ENCODE peak calls at places on chromosomes 5 and 9, in ten cellular contexts. I, L, E, U, K, Q, C, Z, S and T are unnamed samples.

GRCh38 chr5:21184566-21184965 is 1196.6 kb upstream of the CDH18 start:
- DNase-seq in S (no peak), E (no peak), K (no peak), Z (no peak), I (no peak), Q (no peak), C (no peak), U (no peak), L (no peak), T (no peak)

GRCh38 chr9:130444565-130445221 is at the start of gene ASS1:
- DNase-seq in E (peak; percentile 83), U (peak; percentile 82), Q (peak; percentile 54), C (no peak), L (no peak), I (peak; percentile 21), K (peak; percentile 87), S (peak; percentile 23), Z (no peak), T (peak; percentile 37)

GRCh38 chr5:9015250-9015936 is 530.5 kb downstream of the SEMA5A start:
- DNase-seq in Z (peak; percentile 36), I (no peak), S (peak; percentile 40), E (no peak), L (peak; percentile 28), Q (no peak), C (no peak), U (no peak), K (no peak), T (peak; percentile 88)

GRCh38 chr9:99859395-99859980 is 37.8 kb downstream of the NR4A3 start:
- DNase-seq in S (no peak), E (no peak), Z (no peak), C (no peak), L (no peak), I (no peak), K (peak; percentile 85), Q (no peak), U (no peak), T (no peak)

GRCh38 chr9:71758785-71759184 is 9.5 kb downstream of the CEMIP2 start:
- DNase-seq in S (no peak), C (no peak), I (no peak), Q (no peak), U (no peak), L (peak; percentile 55), E (no peak), K (no peak), Z (no peak), T (peak; percentile 63)

GRCh38 chr5:17411436-17411835 is 86.6 kb upstream of the TAF11L2 start:
- DNase-seq in Q (no peak), L (peak; percentile 53), Z (peak; percentile 33), E (no peak), S (peak; percentile 55), U (no peak), I (no peak), C (no peak), K (no peak), T (peak; percentile 87)

GRCh38 chr9:35277649-35278359 is 116.0 kb downstream of the UNC13B start:
- DNase-seq in E (no peak), C (no peak), I (peak; percentile 33), U (no peak), Z (peak; percentile 46), Q (no peak), K (no peak), S (peak; percentile 89), L (no peak), T (peak; percentile 86)

GRCh38 chr9:93436655-93437407 is 14.7 kb upstream of the FAM120A start:
- DNase-seq in C (no peak), E (no peak), Q (no peak), K (peak; percentile 49), Z (no peak), U (no peak), L (no peak), S (no peak), I (no peak), T (no peak)

GRCh38 chr5:56913766-56914165 is 4.4 kb downstream of the SETD9 start:
- DNase-seq in Z (no peak), S (no peak), L (no peak), Q (no peak), E (no peak), U (no peak), K (no peak), I (no peak), C (no peak), T (no peak)

GRCh38 chr5:10261065-10261464 is 11.0 kb downstream of the CCT5 start:
- DNase-seq in C (no peak), Z (no peak), E (no peak), Q (no peak), K (no peak), L (no peak), S (no peak), U (no peak), I (no peak), T (no peak)

GRCh38 chr9:21135736-21136135 is 5.9 kb downstream of the IFNW1 start:
- DNase-seq in C (no peak), S (no peak), Z (no peak), U (no peak), E (no peak), I (no peak), L (no peak), Q (no peak), K (peak; percentile 31), T (no peak)

GRCh38 chr5:88674262-88675158 is 208.5 kb downstream of the MEF2C start:
- DNase-seq in K (peak; percentile 77), I (no peak), C (no peak), Q (peak; percentile 90), E (no peak), Z (no peak), U (no peak), L (no peak), S (peak; percentile 75), T (no peak)

GRCh38 chr5:150642567-150642927 is 2.1 kb downstream of the SYNPO start:
- DNase-seq in K (no peak), U (peak; percentile 84), Z (no peak), C (no peak), Q (peak; percentile 92), E (peak; percentile 80), S (peak; percentile 86), L (peak; percentile 88), I (peak; percentile 88), T (peak; percentile 89)

GRCh38 chr5:150644058-150644457 is 3.6 kb downstream of the SYNPO start:
- DNase-seq in C (no peak), I (no peak), Q (no peak), Z (no peak), K (no peak), S (no peak), U (no peak), L (no peak), E (no peak), T (no peak)

GRCh38 chr5:150641826-150642566 is 1.5 kb downstream of the SYNPO start:
- DNase-seq in Q (no peak), E (no peak), S (no peak), C (no peak), I (no peak), U (no peak), L (peak; percentile 33), Z (no peak), K (no peak), T (no peak)

GRCh38 chr5:150644496-150644895 is 4.0 kb downstream of the SYNPO start:
- DNase-seq in U (no peak), Q (no peak), I (no peak), K (no peak), L (peak; percentile 45), E (peak; percentile 30), Z (no peak), C (no peak), S (no peak), T (no peak)

DNA sequence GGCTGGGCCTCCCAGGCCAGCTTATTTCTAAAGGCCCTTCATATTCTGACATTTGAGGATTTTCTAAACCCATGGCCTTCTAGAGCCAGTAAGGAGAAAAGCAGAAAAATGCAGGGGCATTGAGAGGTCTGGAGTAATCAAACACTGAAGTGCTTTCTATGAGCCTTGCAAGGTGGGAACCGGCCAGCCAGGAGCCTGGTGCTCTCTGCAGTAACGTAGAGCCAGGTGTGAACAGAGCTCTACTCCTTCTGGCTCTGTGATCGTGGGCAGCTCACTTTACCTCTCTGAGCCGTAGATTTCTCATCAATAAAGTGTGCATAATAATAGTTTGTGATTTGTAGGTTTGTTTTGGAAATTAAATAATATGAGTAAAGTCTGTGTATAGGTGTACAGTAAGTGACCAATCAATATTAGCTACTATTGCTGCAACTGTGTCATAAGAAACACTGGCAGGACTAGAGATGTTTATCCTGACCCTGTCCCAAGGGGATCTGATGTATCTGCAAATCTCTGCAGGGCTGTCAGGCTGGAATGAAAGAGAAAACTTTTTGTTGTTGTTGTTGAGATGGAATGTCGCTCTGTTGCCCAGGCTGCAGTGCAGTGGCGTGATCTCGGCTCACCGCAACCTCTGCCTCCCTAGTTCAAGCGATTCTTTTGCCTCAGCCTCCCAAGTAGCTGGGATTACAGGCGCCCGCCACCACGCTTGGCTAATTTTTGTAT is 2.7 kb downstream of the SYNPO start:
- DNase-seq in S (no peak), K (no peak), Q (no peak), C (no peak), I (no peak), U (no peak), Z (no peak), L (peak; percentile 63), E (no peak), T (no peak)
- H3K4me3 ChIP-seq in S (peak overlapping the region; percentile 14), K (no peak overlapping the region), Q (peak overlapping the region; percentile 2), C (no peak overlapping the region), I (peak overlapping the region; percentile 52), U (peak overlapping the region; percentile 49), Z (peak overlapping the region; percentile 76), L (no peak overlapping the region), E (peak overlapping the region; percentile 32), T (peak overlapping the region; percentile 58)

GRCh38 chr9:18006591-18006990 is 427.7 kb downstream of the SH3GL2 start:
- DNase-seq in L (no peak), Q (no peak), C (no peak), Z (no peak), U (no peak), I (no peak), S (no peak), K (no peak), E (no peak), T (no peak)
- H3K4me3 ChIP-seq in L (no peak overlapping the region), Q (no peak overlapping the region), C (no peak overlapping the region), Z (no peak overlapping the region), U (no peak overlapping the region), I (no peak overlapping the region), S (no peak overlapping the region), K (no peak overlapping the region), E (no peak overlapping the region), T (no peak overlapping the region)

GRCh38 chr9:29319727-29320513 is 1746.6 kb upstream of the C9orf72 start:
- DNase-seq in E (no peak), L (peak; percentile 30), Q (no peak), I (no peak), Z (no peak), C (no peak), K (no peak), S (no peak), U (no peak), T (peak; percentile 58)

GRCh38 chr9:29325855-29326254 is 1752.6 kb upstream of the C9orf72 start:
- DNase-seq in E (no peak), Q (no peak), K (peak; percentile 76), L (no peak), Z (no peak), U (no peak), S (no peak), I (no peak), C (no peak), T (no peak)

GRCh38 chr9:29322240-29322639 is 1749.0 kb upstream of the C9orf72 start:
- DNase-seq in S (no peak), U (no peak), C (no peak), Z (no peak), I (no peak), Q (no peak), E (no peak), K (no peak), L (peak; percentile 37), T (peak; percentile 53)
- H3K4me3 ChIP-seq in S (no peak overlapping the region), U (no peak overlapping the region), C (no peak overlapping the region), Z (no peak overlapping the region), I (no peak overlapping the region), Q (no peak overlapping the region), E (no peak overlapping the region), K (no peak overlapping the region), L (no peak overlapping the region), T (no peak overlapping the region)

GRCh38 chr5:151570512-151571269 is 20.4 kb downstream of the FAT2 start:
- DNase-seq in C (no peak), Q (no peak), K (peak; percentile 83), Z (no peak), L (no peak), I (no peak), U (no peak), S (no peak), E (no peak), T (no peak)
- H3K4me3 ChIP-seq in C (no peak overlapping the region), Q (no peak overlapping the region), K (no peak overlapping the region), Z (no peak overlapping the region), L (no peak overlapping the region), I (no peak overlapping the region), U (no peak overlapping the region), S (no peak overlapping the region), E (no peak overlapping the region), T (no peak overlapping the region)